ENCODE peak calls at places on chromosomes 1 and 21, in six cellular contexts. R, Q, U, T, P and K are unnamed samples.

GRCh38 chr1:206814716-206815341 is 42.5 kb upstream of the IL10 start:
- DNase-seq in U (no peak), P (peak), Q (no peak), R (peak), T (no peak), K (peak)

GRCh38 chr1:150420560-150421265 is 56.8 kb downstream of the RPRD2 start:
- DNase-seq in U (no peak), T (no peak), R (peak), Q (no peak), P (no peak), K (no peak)

GRCh38 chr1:167043752-167044488 is 46.3 kb downstream of the GPA33 start:
- DNase-seq in P (peak), U (no peak), R (peak), T (peak), Q (peak), K (peak)

GRCh38 chr1:65265296-65266271 is 43.8 kb upstream of the DNAJC6 start:
- DNase-seq in Q (no peak), U (peak), R (peak), T (peak), P (peak), K (peak)

GRCh38 chr1:175887981-175888428 is 144.6 kb upstream of the TNR start:
- DNase-seq in T (peak), P (peak), Q (peak), R (peak), U (peak), K (peak)

GRCh38 chr1:50348449-50349241 is 74.6 kb downstream of the DMRTA2 start:
- DNase-seq in Q (no peak), T (peak), P (peak), R (peak), U (peak), K (peak)

GRCh38 chr1:29655945-29656866 is 419.9 kb downstream of the PTPRU start:
- DNase-seq in P (no peak), R (no peak), U (peak), T (no peak), Q (no peak), K (peak)

GRCh38 chr1:115492880-115493279 is 148.9 kb upstream of the VANGL1 start:
- DNase-seq in T (no peak), R (peak), P (no peak), U (no peak), Q (no peak), K (peak)

GRCh38 chr21:45574691-45575090 is 32.5 kb upstream of the SLC19A1 start:
- DNase-seq in R (no peak), T (no peak), P (no peak), Q (peak), U (no peak), K (no peak)

GRCh38 chr1:206001476-206001888 is 1.7 kb downstream of the RAB7B start:
- DNase-seq in Q (no peak), P (no peak), U (no peak), R (peak), T (peak), K (peak)

GRCh38 chr1:23657659-23658275 is 33.8 kb upstream of the RPL11 start:
- DNase-seq in T (peak), P (peak), U (peak), Q (peak), R (peak), K (peak)

GRCh38 chr1:175673236-175674150 is 69.9 kb downstream of the TNR start:
- DNase-seq in Q (no peak), P (peak), R (no peak), U (no peak), T (no peak), K (no peak)

GRCh38 chr1:222926566-222926965 is 111.7 kb downstream of the DISP1 start:
- DNase-seq in Q (no peak), P (no peak), T (no peak), R (peak), U (no peak), K (peak)

GRCh38 chr1:192709544-192709943 is 73.6 kb downstream of the RGS13 start:
- DNase-seq in T (no peak), U (no peak), R (peak), P (no peak), Q (no peak), K (peak)

GRCh38 chr1:225299624-225300023 is 128.2 kb downstream of the LBR start:
- DNase-seq in U (no peak), P (no peak), Q (no peak), T (no peak), R (no peak), K (no peak)

GRCh38 chr1:62433861-62434611 is 2.8 kb upstream of the USP1 start:
- DNase-seq in P (peak), T (no peak), Q (no peak), R (peak), U (no peak), K (no peak)

GRCh38 chr1:221865808-221866207 is 123.9 kb upstream of the DUSP10 start:
- DNase-seq in Q (no peak), T (no peak), P (no peak), U (no peak), R (peak), K (no peak)

GRCh38 chr1:190168893-190169292 is 308.8 kb downstream of the BRINP3 start:
- DNase-seq in T (no peak), P (no peak), Q (no peak), U (no peak), R (peak), K (no peak)

GRCh38 chr1:21904725-21905520 is 32.2 kb downstream of the HSPG2 start:
- DNase-seq in Q (no peak), T (peak), U (no peak), P (no peak), R (peak), K (peak)

GRCh38 chr1:191668525-191668924 is 489.7 kb upstream of the RGS18 start:
- DNase-seq in R (no peak), T (no peak), Q (no peak), P (no peak), U (no peak), K (no peak)

GRCh38 chr21:41673071-41673470 is 93.8 kb downstream of the RIPK4 start:
- DNase-seq in P (no peak), T (no peak), U (no peak), Q (no peak), R (no peak), K (no peak)

GRCh38 chr1:36879613-36880012 is 154.7 kb downstream of the GRIK3 start:
- DNase-seq in Q (peak), T (no peak), U (no peak), P (no peak), R (no peak), K (no peak)

GRCh38 chr21:42513985-42514882 is 582 bp downstream of the SLC37A1 start:
- DNase-seq in R (peak), T (peak), Q (peak), U (peak), P (peak), K (no peak)

GRCh38 chr1:41919764-41920397 is 1.2 kb upstream of the HIVEP3 start:
- DNase-seq in R (no peak), T (peak), U (peak), P (peak), Q (peak), K (peak)

GRCh38 chr1:115411388-115412063 is 73.5 kb upstream of the NGF start:
- DNase-seq in R (peak), T (no peak), P (no peak), U (no peak), Q (no peak), K (no peak)

GRCh38 chr1:27522860-27523665 is 33.1 kb upstream of the WASF2 start:
- DNase-seq in R (peak), Q (no peak), U (peak), T (peak), P (no peak), K (no peak)

GRCh38 chr1:236021424-236022135 is 43.3 kb downstream of the NID1 start:
- DNase-seq in Q (no peak), T (no peak), P (no peak), U (no peak), R (peak), K (no peak)